ENCODE peak calls at places on chromosomes 6 and 20, in eight cellular contexts. C, W, B, P, Q, T, D and N are unnamed samples. For H3K9me3, the result is how much of the 10 kb centered on the place peaks cover.

GRCh38 chr20:645318-646106 is 7.5 kb downstream of the SRXN1 start:
- DNase-seq in D (peak), T (peak), B (peak), Q (peak), C (peak), W (peak), P (peak), N (peak)

GRCh38 chr6:159577564-159577963 is 115.5 kb downstream of the SOD2 start:
- DNase-seq in D (no peak), C (no peak), B (no peak), W (peak), P (no peak), Q (no peak), T (no peak), N (no peak)

GRCh38 chr6:51273228-51273961 is 454.7 kb downstream of the TFAP2B start:
- DNase-seq in P (no peak), Q (no peak), D (no peak), W (peak), C (no peak), T (no peak), B (no peak), N (no peak)

GRCh38 chr20:37711001-37711400 is 17.2 kb downstream of the CTNNBL1 start:
- DNase-seq in C (no peak), W (no peak), Q (no peak), T (no peak), D (no peak), B (no peak), P (no peak), N (no peak)

GRCh38 chr20:44990425-44990824 is 24.1 kb downstream of the STK4 start:
- DNase-seq in P (no peak), B (no peak), T (no peak), D (no peak), Q (no peak), C (no peak), W (no peak), N (no peak)

GRCh38 chr6:12200025-12200424 is 90.1 kb upstream of the EDN1 start:
- DNase-seq in D (no peak), B (no peak), W (no peak), C (no peak), T (no peak), P (no peak), Q (no peak), N (no peak)

GRCh38 chr6:108446629-108447150 is 114.0 kb upstream of the FOXO3 start:
- DNase-seq in D (no peak), T (no peak), B (no peak), P (no peak), C (no peak), W (no peak), Q (no peak), N (no peak)

GRCh38 chr20:6104493-6105188 is 18.2 kb downstream of the FERMT1 start:
- DNase-seq in C (no peak), P (no peak), D (no peak), W (no peak), T (no peak), B (no peak), Q (no peak), N (no peak)

GRCh38 chr20:24619212-24619611 is 149.8 kb downstream of the SYNDIG1 start:
- DNase-seq in C (no peak), T (no peak), Q (no peak), B (no peak), D (no peak), W (no peak), P (no peak), N (no peak)

GRCh38 chr20:10131612-10132345 is 86.9 kb upstream of the SNAP25 start:
- DNase-seq in T (no peak), Q (no peak), B (no peak), D (no peak), W (peak), P (peak), C (peak), N (no peak)

GRCh38 chr6:154341876-154342275 is 14.7 kb downstream of the IPCEF1 start:
- DNase-seq in D (no peak), Q (no peak), B (no peak), P (no peak), C (no peak), W (no peak), T (no peak), N (no peak)

GRCh38 chr6:167851349-167851952 is 24.7 kb downstream of the AFDN start:
- DNase-seq in C (no peak), B (no peak), W (no peak), D (no peak), P (no peak), T (no peak), Q (no peak), N (no peak)

GRCh38 chr20:36377348-36378326 is 71.5 kb downstream of the DLGAP4 start:
- DNase-seq in P (no peak), D (no peak), T (no peak), B (no peak), W (peak), Q (no peak), C (no peak), N (no peak)

GRCh38 chr20:4371623-4372246 is 350.0 kb upstream of the PRND start:
- DNase-seq in P (no peak), B (no peak), Q (no peak), W (no peak), T (no peak), C (no peak), D (no peak), N (no peak)

GRCh38 chr6:8644306-8644705 is 209.0 kb upstream of the SLC35B3 start:
- DNase-seq in C (no peak), D (no peak), W (no peak), T (no peak), B (no peak), Q (no peak), P (no peak), N (no peak)

GRCh38 chr6:129605962-129606361 is 104.0 kb downstream of the ARHGAP18 start:
- DNase-seq in W (no peak), Q (no peak), C (no peak), P (no peak), B (no peak), T (no peak), D (no peak), N (no peak)

GRCh38 chr6:170516783-170517616 is 36.1 kb downstream of the PSMB1 start:
- DNase-seq in D (peak), Q (no peak), B (peak), T (peak), P (peak), W (peak), C (no peak), N (no peak)

GRCh38 chr6:31272856-31273626 is 1.1 kb upstream of the HLA-C start:
- DNase-seq in B (no peak), C (peak), D (no peak), P (no peak), W (no peak), T (peak), Q (peak), N (no peak)

GRCh38 chr20:2273634-2274302 is 22.0 kb upstream of the TGM3 start:
- DNase-seq in C (no peak), W (no peak), D (no peak), B (no peak), T (no peak), P (no peak), Q (no peak), N (no peak)

GRCh38 chr20:12331236-12331635 is 413.5 kb downstream of the BTBD3 start:
- DNase-seq in W (no peak), C (no peak), B (no peak), Q (no peak), T (no peak), P (no peak), D (no peak), N (no peak)

GRCh38 chr6:93918258-93918657 is 498.9 kb upstream of the EPHA7 start:
- DNase-seq in B (no peak), C (no peak), Q (no peak), D (no peak), T (no peak), W (no peak), P (no peak), N (no peak)

GRCh38 chr6:68704485-68704884 is 69.4 kb downstream of the ADGRB3 start:
- DNase-seq in T (no peak), P (no peak), B (no peak), W (no peak), C (no peak), D (no peak), Q (no peak), N (no peak)

GRCh38 chr20:42259389-42259788 is 641.2 kb upstream of the CHD6 start:
- DNase-seq in P (no peak), T (no peak), C (no peak), Q (no peak), D (no peak), B (no peak), W (no peak), N (no peak)

GRCh38 chr20:42260216-42260615 is 642.0 kb upstream of the CHD6 start:
- DNase-seq in T (no peak), Q (no peak), B (no peak), P (no peak), C (no peak), D (no peak), W (no peak), N (no peak)

GRCh38 chr20:42258568-42258967 is 640.4 kb upstream of the CHD6 start:
- DNase-seq in C (no peak), B (no peak), P (no peak), W (no peak), T (no peak), D (no peak), Q (no peak), N (no peak)

GRCh38 chr20:42255820-42256219 is 637.6 kb upstream of the CHD6 start:
- DNase-seq in T (no peak), Q (no peak), B (no peak), W (no peak), D (no peak), C (no peak), P (no peak), N (no peak)

DNA sequence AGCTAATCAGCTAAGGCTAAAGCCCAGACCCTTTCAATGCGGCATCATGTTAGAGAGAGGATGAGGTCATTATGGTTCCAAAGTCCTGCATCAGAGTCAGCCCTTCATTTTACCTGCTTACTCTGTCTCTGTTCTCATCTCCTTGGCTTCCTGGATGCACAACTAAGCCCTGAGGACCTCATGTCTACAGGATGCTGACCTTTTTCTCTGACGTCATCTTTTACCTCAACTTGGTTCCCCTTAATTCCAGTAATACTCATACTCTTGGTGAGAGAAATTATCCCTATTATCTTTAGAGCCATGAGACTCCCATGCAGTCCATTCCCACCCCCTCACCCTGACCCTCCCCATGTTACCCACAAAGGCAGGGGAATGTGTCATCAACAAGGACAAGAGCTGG is 636.5 kb upstream of the CHD6 start:
- DNase-seq in W (no peak), B (no peak), D (no peak), T (no peak), P (no peak), Q (no peak), C (no peak), N (no peak)
- H3K9me3 ChIP-seq in W (under half), B (under half), D (under half), T (under half), P (under half), Q (under half), C (under half), N (under half)

GRCh38 chr20:49283176-49283702 is 5.4 kb upstream of the ZNFX1 start:
- DNase-seq in C (no peak), W (no peak), B (no peak), D (no peak), Q (no peak), T (no peak), P (no peak), N (no peak)

GRCh38 chr20:49283703-49284625 is 6.1 kb upstream of the ZNFX1 start:
- DNase-seq in B (no peak), T (no peak), W (no peak), C (no peak), Q (no peak), D (no peak), P (no peak), N (no peak)

GRCh38 chr20:49281913-49282467 is 4.1 kb upstream of the ZNFX1 start:
- DNase-seq in B (no peak), Q (no peak), W (no peak), T (no peak), D (no peak), C (no peak), P (no peak), N (no peak)

GRCh38 chr20:49281059-49281912 is 3.4 kb upstream of the ZNFX1 start:
- DNase-seq in P (no peak), B (peak), W (peak), C (no peak), D (no peak), T (no peak), Q (no peak), N (no peak)

DNA sequence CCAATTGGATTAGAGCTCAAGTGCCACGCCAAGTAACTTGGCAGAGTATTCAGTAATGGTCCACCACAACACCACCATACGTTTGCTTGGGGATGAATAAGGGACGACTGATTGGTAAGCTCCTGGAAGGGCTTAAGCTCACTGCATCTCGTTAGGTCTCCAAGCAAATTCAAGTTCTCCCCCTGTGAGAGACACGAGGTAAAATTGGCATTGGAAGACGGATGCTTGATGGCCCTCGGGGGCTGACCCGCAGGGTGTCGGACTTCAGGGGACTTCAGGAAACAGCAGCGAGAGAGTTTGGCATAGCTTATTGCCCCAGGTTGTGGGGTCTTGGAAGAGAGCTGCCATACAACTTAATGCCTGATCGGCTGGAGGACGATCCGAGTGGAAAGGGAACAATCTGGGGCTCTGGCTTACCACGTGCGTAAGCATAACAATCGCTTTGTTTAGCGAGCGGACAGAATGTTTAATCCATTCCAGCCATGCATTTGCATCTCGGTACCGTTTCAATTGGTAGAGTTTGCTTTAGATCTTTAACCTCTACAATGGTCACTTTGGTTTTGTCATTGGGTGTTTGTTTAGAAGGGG is 4.8 kb upstream of the ZNFX1 start:
- DNase-seq in P (no peak), Q (no peak), C (no peak), B (no peak), D (no peak), W (no peak), T (no peak), N (no peak)
- H3K9me3 ChIP-seq in P (under half), Q (half or more), C (under half), B (under half), D (under half), W (under half), T (half or more), N (half or more)

GRCh38 chr20:62104234-62104789 is 18.0 kb upstream of the LSM14B start:
- DNase-seq in Q (no peak), D (no peak), P (no peak), T (no peak), B (no peak), W (no peak), C (no peak), N (no peak)

GRCh38 chr20:62104791-62105345 is 17.4 kb upstream of the LSM14B start:
- DNase-seq in C (no peak), D (no peak), B (peak), T (no peak), W (no peak), P (no peak), Q (no peak), N (no peak)

GRCh38 chr20:62103508-62104233 is 18.6 kb upstream of the LSM14B start:
- DNase-seq in C (no peak), B (no peak), Q (no peak), W (no peak), T (no peak), D (no peak), P (no peak), N (no peak)

GRCh38 chr20:62101078-62101477 is 21.2 kb upstream of the LSM14B start:
- DNase-seq in P (no peak), B (no peak), T (no peak), W (no peak), Q (no peak), C (no peak), D (no peak), N (no peak)

GRCh38 chr20:62105592-62105991 is 16.7 kb upstream of the LSM14B start:
- DNase-seq in D (no peak), W (no peak), Q (no peak), B (no peak), P (no peak), T (no peak), C (no peak), N (no peak)
- H3K9me3 ChIP-seq in D (under half), W (under half), Q (under half), B (under half), P (half or more), T (under half), C (under half), N (under half)

GRCh38 chr20:56032251-56032650 is 26.9 kb upstream of the CBLN4 start:
- DNase-seq in B (no peak), T (no peak), W (no peak), P (no peak), Q (no peak), D (no peak), C (no peak), N (no peak)
- H3K9me3 ChIP-seq in B (under half), T (under half), W (half or more), P (under half), Q (under half), D (under half), C (under half), N (under half)

DNA sequence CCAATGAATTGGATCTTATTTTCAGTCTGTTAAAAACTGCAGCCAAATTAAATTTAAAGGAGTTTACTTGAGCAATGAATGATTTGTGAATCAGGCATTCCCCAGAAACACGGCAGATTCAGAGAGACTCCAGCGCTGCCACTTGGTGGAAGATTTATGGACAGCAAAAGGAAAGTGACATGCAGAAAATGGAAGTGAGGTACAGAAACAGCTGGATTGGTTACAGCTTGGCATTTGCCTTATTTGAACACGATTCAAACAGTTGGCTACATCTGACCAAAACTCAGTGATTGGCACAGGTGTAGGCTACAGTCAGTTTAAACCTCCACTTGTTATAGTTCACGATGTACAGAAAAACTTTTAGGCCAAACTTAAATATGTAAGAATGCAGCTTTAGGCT is 257.6 kb upstream of the IMPG1 start:
- DNase-seq in D (no peak), C (no peak), B (no peak), T (no peak), Q (no peak), P (no peak), W (no peak), N (no peak)
- H3K9me3 ChIP-seq in D (under half), C (under half), B (under half), T (under half), Q (under half), P (under half), W (under half), N (under half)

DNA sequence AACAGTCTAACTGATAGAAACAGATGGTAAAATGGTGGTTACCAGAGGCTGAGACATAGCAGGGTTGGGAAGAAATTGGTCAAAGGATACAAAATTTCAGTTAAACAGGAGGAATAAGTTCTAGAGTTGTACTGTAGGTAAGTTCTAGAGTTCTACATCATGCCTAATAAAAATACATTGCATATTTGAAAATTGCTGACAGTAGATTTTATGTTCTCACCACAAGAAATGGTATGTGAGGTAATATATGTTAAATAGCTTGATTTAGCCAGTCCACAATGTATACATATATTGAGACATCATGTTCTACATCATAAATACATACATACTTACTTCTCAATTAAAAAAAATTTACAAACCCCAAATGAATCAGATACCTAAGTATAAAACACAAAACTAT is 8.2 kb downstream of the ZNF322 start:
- DNase-seq in P (no peak), D (no peak), T (no peak), B (no peak), C (no peak), W (no peak), Q (no peak), N (no peak)
- H3K9me3 ChIP-seq in P (under half), D (under half), T (under half), B (under half), C (under half), W (under half), Q (under half), N (under half)